ENCODE peak calls at places on chromosomes 5 and 9, in six cellular contexts. O is fibroblast of lung, U is uterus, R is adrenal gland, X is IMR-90, K is esophagus squamous epithelium. Z is an unnamed sample.

GRCh38 chr9:34428325-34428958 is 29.9 kb downstream of the FAM219A start:
- DNase-seq in R (no peak), K (no peak), X (peak; percentile 60), O (peak; percentile 71), U (no peak), Z (no peak)

GRCh38 chr5:127561254-127561653 is 43.8 kb downstream of the PRRC1 start:
- DNase-seq in O (peak; percentile 18), R (no peak), K (no peak), X (peak; percentile 77), U (no peak), Z (peak; percentile 58)

GRCh38 chr5:35319231-35320002 is 89.1 kb upstream of the PRLR start:
- DNase-seq in O (no peak), R (peak; percentile 51), K (no peak), U (peak; percentile 41), X (peak; percentile 2), Z (no peak)

GRCh38 chr5:86756839-86757238 is 139.1 kb downstream of the COX7C start:
- DNase-seq in U (no peak), X (no peak), R (no peak), K (no peak), O (no peak), Z (no peak)

GRCh38 chr5:171397599-171397998 is 9.9 kb downstream of the NPM1 start:
- DNase-seq in K (no peak), X (no peak), U (no peak), O (no peak), R (no peak), Z (peak; percentile 40)

GRCh38 chr5:96279796-96280542 is 153.1 kb downstream of the PCSK1 start:
- DNase-seq in X (peak; percentile 34), U (no peak), K (no peak), O (no peak), R (no peak), Z (peak; percentile 28)

GRCh38 chr5:120073722-120074121 is 390.4 kb upstream of the PRR16 start:
- DNase-seq in O (no peak), U (no peak), K (no peak), R (no peak), X (no peak), Z (no peak)

GRCh38 chr5:94218374-94218773 is 400.0 kb downstream of the KIAA0825 start:
- DNase-seq in O (peak; percentile 48), U (no peak), X (peak; percentile 86), K (no peak), R (no peak), Z (peak; percentile 79)

GRCh38 chr5:35810561-35810960 is 46.1 kb upstream of the IL7R start:
- DNase-seq in R (no peak), X (no peak), O (no peak), U (no peak), K (no peak), Z (no peak)

GRCh38 chr5:91357012-91357634 is 26.0 kb downstream of the ARRDC3 start:
- DNase-seq in X (no peak), U (no peak), K (no peak), R (no peak), O (no peak), Z (no peak)

GRCh38 chr5:123084730-123085605 is 4.1 kb upstream of the PRDM6 start:
- DNase-seq in K (no peak), U (no peak), R (no peak), X (no peak), O (no peak), Z (no peak)

GRCh38 chr5:17340816-17341215 is 123.4 kb downstream of the BASP1 start:
- DNase-seq in R (no peak), X (peak; percentile 58), K (no peak), U (no peak), O (peak; percentile 87), Z (peak; percentile 95)

GRCh38 chr5:27015758-27016157 is 22.6 kb downstream of the CDH9 start:
- DNase-seq in X (no peak), R (no peak), K (no peak), U (no peak), O (no peak), Z (no peak)

GRCh38 chr5:27026059-27026458 is 12.3 kb downstream of the CDH9 start:
- DNase-seq in X (no peak), U (no peak), O (no peak), K (no peak), R (no peak), Z (no peak)

GRCh38 chr5:27026791-27027190 is 11.6 kb downstream of the CDH9 start:
- DNase-seq in U (no peak), X (no peak), K (no peak), R (no peak), O (no peak), Z (no peak)

DNA sequence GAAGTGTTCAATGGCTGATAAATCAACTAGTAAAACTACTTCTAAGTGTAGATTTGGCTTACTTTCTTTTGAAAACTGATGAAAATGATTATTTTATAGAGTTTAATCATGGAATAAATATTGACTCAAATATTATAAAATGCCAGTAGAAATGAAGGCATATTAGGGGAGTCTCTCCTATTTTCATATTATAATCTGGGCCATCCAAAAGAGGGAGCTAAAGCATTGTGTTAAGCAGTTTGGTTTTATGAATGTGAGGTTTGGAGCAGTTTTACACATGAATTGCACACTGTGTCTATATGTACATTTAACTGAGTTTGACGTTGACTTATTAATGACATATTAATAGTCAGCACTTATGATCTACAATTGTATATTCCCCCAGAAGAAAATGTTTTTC is 17.4 kb downstream of the CDH9 start:
- DNase-seq in X (peak; percentile 0), U (no peak), R (no peak), K (no peak), O (peak; percentile 29), Z (peak; percentile 28)
- TF ChIP-seq CTCF in X (peak; percentile 42), U (no peak), R (no peak), K (no peak), O (peak; percentile 35), Z (no peak)

DNA sequence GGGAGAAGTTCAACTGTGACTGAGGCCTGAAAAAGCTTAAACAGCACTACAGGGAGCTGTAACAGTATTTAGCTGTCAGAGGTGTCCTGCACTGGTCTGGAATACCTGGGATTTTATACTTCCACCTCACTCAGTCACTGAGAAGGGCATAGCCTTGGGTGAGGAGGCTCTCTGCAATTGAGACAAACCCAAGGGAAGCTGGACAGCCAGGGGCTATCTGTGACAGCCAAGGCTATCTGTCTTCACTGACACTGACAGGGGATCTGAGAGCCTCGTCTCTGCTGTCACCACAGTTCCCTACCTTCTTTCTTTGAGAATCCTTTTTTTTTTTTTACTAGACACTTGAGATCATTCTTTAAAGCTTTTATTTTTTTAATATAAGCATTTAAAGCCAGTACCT is 356.2 kb upstream of the CD180 start:
- DNase-seq in U (no peak), X (no peak), K (no peak), O (no peak), R (no peak), Z (no peak)
- TF ChIP-seq CTCF in U (no peak), X (no peak), K (no peak), O (no peak), R (no peak), Z (no peak)

GRCh38 chr5:141250576-141250975 is 5.4 kb downstream of the PCDHB15 start:
- DNase-seq in O (no peak), U (no peak), X (no peak), K (no peak), R (no peak), Z (no peak)

GRCh38 chr5:141241496-141241895 is 3.7 kb upstream of the PCDHB15 start:
- DNase-seq in O (no peak), R (no peak), U (no peak), X (no peak), K (no peak), Z (no peak)

DNA sequence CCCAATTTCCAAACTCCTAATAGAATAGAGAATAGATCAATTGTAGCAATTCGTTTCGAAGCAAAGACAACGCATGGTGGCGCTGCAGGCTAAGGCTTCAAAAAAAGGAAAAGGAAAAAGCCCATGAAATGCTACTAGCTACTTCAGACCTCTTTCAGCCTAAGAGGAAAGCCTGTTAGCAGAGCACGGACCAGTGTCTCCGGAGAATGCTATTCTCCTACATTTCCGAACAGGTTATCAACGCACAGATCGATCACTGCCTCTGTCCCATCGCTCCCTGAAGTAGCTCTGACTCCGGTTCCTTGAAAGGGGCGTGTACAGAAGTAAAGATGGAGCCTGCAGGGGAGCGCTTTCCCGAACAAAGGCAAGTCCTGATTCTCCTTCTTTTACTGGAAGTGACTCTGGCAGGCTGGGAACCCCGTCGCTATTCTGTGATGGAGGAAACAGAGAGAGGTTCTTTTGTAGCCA is at the start of gene PCDHB15:
- DNase-seq in U (peak; percentile 19), K (no peak), R (no peak), O (peak; percentile 2), X (no peak), Z (no peak)
- TF ChIP-seq CTCF in U (peak; percentile 11), K (no peak), R (no peak), O (peak; percentile 7), X (peak; percentile 22), Z (no peak)

GRCh38 chr5:1558945-1559344 is 35.2 kb upstream of the LPCAT1 start:
- DNase-seq in R (no peak), U (no peak), O (no peak), X (no peak), K (no peak), Z (no peak)
- TF ChIP-seq CTCF in R (no peak), U (no peak), O (no peak), X (no peak), K (no peak), Z (no peak)

DNA sequence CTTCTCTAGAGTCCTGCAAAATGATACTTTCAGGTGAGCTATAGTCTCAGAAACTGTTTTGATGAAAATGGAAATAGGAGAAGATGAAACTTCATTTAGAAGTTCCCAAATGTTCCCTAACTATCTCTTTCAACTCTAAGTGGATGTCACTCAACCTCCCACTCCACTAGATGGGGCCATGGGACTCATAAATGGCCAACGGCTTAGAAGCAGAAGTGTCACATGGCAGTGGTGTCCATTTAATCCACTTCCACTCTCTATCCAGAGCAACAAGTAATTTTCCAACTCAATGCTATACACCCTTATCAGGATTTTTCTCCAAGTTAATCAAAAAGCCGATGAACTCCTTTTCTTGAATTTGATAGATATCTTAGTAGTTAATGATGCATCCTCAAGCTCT is 295.7 kb downstream of the EDIL3 start:
- DNase-seq in O (peak; percentile 65), U (no peak), R (no peak), K (no peak), X (peak; percentile 44), Z (peak; percentile 63)
- TF ChIP-seq CTCF in O (peak; percentile 50), U (no peak), R (peak; percentile 14), K (no peak), X (peak; percentile 48), Z (peak; percentile 43)

GRCh38 chr5:82765765-82766164 is 311.4 kb downstream of the TMEM167A start:
- DNase-seq in R (no peak), K (no peak), U (no peak), X (no peak), O (no peak), Z (no peak)
- TF ChIP-seq CTCF in R (no peak), K (no peak), U (no peak), X (no peak), O (no peak), Z (no peak)